ENCODE peak calls at places on chromosomes 7 and 10, in five cellular contexts. One of them, this sample, is unnamed.
A peak's percentile ranks its signal among the peaks of the same experiment; 100 is the strongest.

GRCh38 chr7:120395526-120396019 is 122.6 kb downstream of the KCND2 start:
- DNase-seq in endothelial cell of umbilical vein: no peak
- DNase-seq in heart left ventricle: no peak
- DNase-seq in CD4-positive, alpha-beta T cell: no peak
- DNase-seq in CD8-positive, alpha-beta memory T cell: no peak
- DNase-seq in this sample: no peak

GRCh38 chr7:36301914-36302771 is 87.5 kb upstream of the ANLN start:
- DNase-seq in endothelial cell of umbilical vein: peak; percentile 4
- DNase-seq in heart left ventricle: no peak
- DNase-seq in CD4-positive, alpha-beta T cell: no peak
- DNase-seq in CD8-positive, alpha-beta memory T cell: no peak
- DNase-seq in this sample: no peak

GRCh38 chr7:25611196-25611595 is 382.9 kb upstream of the NPVF start:
- DNase-seq in endothelial cell of umbilical vein: no peak
- DNase-seq in heart left ventricle: no peak
- DNase-seq in CD4-positive, alpha-beta T cell: no peak
- DNase-seq in CD8-positive, alpha-beta memory T cell: no peak
- DNase-seq in this sample: no peak

GRCh38 chr7:129468547-129468946 is 33.8 kb upstream of the SMKR1 start:
- DNase-seq in endothelial cell of umbilical vein: no peak
- DNase-seq in heart left ventricle: no peak
- DNase-seq in CD4-positive, alpha-beta T cell: no peak
- DNase-seq in CD8-positive, alpha-beta memory T cell: no peak
- DNase-seq in this sample: no peak

GRCh38 chr10:132043861-132044695 is 21.7 kb upstream of the JAKMIP3 start:
- DNase-seq in endothelial cell of umbilical vein: no peak
- DNase-seq in heart left ventricle: no peak
- DNase-seq in CD4-positive, alpha-beta T cell: no peak
- DNase-seq in CD8-positive, alpha-beta memory T cell: no peak
- DNase-seq in this sample: no peak

GRCh38 chr10:117443677-117444022 is 68.4 kb upstream of the PDZD8 start:
- DNase-seq in endothelial cell of umbilical vein: no peak
- DNase-seq in heart left ventricle: no peak
- DNase-seq in CD4-positive, alpha-beta T cell: no peak
- DNase-seq in CD8-positive, alpha-beta memory T cell: no peak
- DNase-seq in this sample: no peak

GRCh38 chr10:7795605-7796004 is 7.6 kb downstream of the ATP5F1C start:
- DNase-seq in endothelial cell of umbilical vein: peak; percentile 55
- DNase-seq in heart left ventricle: no peak
- DNase-seq in CD4-positive, alpha-beta T cell: no peak
- DNase-seq in CD8-positive, alpha-beta memory T cell: no peak
- DNase-seq in this sample: no peak

GRCh38 chr7:143283344-143283743 is 1.4 kb upstream of the TMEM139 start:
- DNase-seq in endothelial cell of umbilical vein: no peak
- DNase-seq in heart left ventricle: no peak
- DNase-seq in CD4-positive, alpha-beta T cell: no peak
- DNase-seq in CD8-positive, alpha-beta memory T cell: no peak
- DNase-seq in this sample: no peak

GRCh38 chr10:88472540-88472939 is 110.6 kb downstream of the RNLS start:
- DNase-seq in endothelial cell of umbilical vein: no peak
- DNase-seq in heart left ventricle: no peak
- DNase-seq in CD4-positive, alpha-beta T cell: no peak
- DNase-seq in CD8-positive, alpha-beta memory T cell: no peak
- DNase-seq in this sample: no peak

GRCh38 chr7:22787936-22788335 is 34.7 kb downstream of the TOMM7 start:
- DNase-seq in endothelial cell of umbilical vein: no peak
- DNase-seq in heart left ventricle: no peak
- DNase-seq in CD4-positive, alpha-beta T cell: no peak
- DNase-seq in CD8-positive, alpha-beta memory T cell: no peak
- DNase-seq in this sample: no peak

GRCh38 chr7:116188-116981 is 76.0 kb upstream of the FAM20C start:
- DNase-seq in endothelial cell of umbilical vein: no peak
- DNase-seq in heart left ventricle: no peak
- DNase-seq in CD4-positive, alpha-beta T cell: no peak
- DNase-seq in CD8-positive, alpha-beta memory T cell: no peak
- DNase-seq in this sample: no peak
- H3K27ac ChIP-seq in endothelial cell of umbilical vein: no peak overlapping the region
- H3K27ac ChIP-seq in heart left ventricle: no peak overlapping the region
- H3K27ac ChIP-seq in CD4-positive, alpha-beta T cell: no peak overlapping the region
- H3K27ac ChIP-seq in CD8-positive, alpha-beta memory T cell: no peak overlapping the region
- H3K27ac ChIP-seq in this sample: peak overlapping the region; percentile 74

GRCh38 chr7:106542550-106543220 is 118.3 kb downstream of the CCDC71L start:
- DNase-seq in endothelial cell of umbilical vein: peak; percentile 96
- DNase-seq in heart left ventricle: no peak
- DNase-seq in CD4-positive, alpha-beta T cell: no peak
- DNase-seq in CD8-positive, alpha-beta memory T cell: no peak
- DNase-seq in this sample: no peak
- H3K27ac ChIP-seq in endothelial cell of umbilical vein: peak overlapping the region; percentile 59
- H3K27ac ChIP-seq in heart left ventricle: no peak overlapping the region
- H3K27ac ChIP-seq in CD4-positive, alpha-beta T cell: no peak overlapping the region
- H3K27ac ChIP-seq in CD8-positive, alpha-beta memory T cell: peak overlapping the region; percentile 17
- H3K27ac ChIP-seq in this sample: no peak overlapping the region

DNA sequence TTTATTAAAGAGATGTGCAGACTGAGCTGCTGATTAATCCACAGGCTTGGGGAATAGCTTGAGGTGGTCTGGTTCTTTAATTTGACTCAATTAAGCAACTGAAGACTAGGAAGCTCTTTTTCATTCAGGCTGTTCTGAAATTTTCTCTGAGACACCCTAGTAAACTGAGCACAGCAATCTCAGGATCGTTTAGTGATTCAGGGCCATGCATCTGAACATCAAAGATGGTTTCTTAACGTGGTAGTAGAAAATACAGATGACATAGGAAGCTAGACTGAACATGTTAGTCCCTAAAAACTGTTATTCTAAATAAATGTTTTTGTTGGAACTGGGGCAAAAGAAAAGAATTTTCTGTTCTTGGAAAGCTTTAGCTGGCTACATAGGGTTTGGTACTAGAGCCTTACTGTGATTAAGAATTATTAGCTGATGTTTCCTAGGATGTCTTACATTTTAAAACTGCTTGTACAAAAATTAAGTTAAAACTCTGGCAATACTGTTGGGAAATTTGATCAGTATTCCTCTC is 102.0 kb downstream of the MYOF start:
- DNase-seq in endothelial cell of umbilical vein: no peak
- DNase-seq in heart left ventricle: no peak
- DNase-seq in CD4-positive, alpha-beta T cell: no peak
- DNase-seq in CD8-positive, alpha-beta memory T cell: no peak
- DNase-seq in this sample: no peak
- H3K27ac ChIP-seq in endothelial cell of umbilical vein: peak overlapping the region; percentile 73
- H3K27ac ChIP-seq in heart left ventricle: no peak overlapping the region
- H3K27ac ChIP-seq in CD4-positive, alpha-beta T cell: no peak overlapping the region
- H3K27ac ChIP-seq in CD8-positive, alpha-beta memory T cell: no peak overlapping the region
- H3K27ac ChIP-seq in this sample: no peak overlapping the region

GRCh38 chr7:135355377-135356048 is 121.9 kb downstream of the STRA8 start:
- DNase-seq in endothelial cell of umbilical vein: no peak
- DNase-seq in heart left ventricle: no peak
- DNase-seq in CD4-positive, alpha-beta T cell: no peak
- DNase-seq in CD8-positive, alpha-beta memory T cell: no peak
- DNase-seq in this sample: no peak
- H3K27ac ChIP-seq in endothelial cell of umbilical vein: no peak overlapping the region
- H3K27ac ChIP-seq in heart left ventricle: no peak overlapping the region
- H3K27ac ChIP-seq in CD4-positive, alpha-beta T cell: no peak overlapping the region
- H3K27ac ChIP-seq in CD8-positive, alpha-beta memory T cell: no peak overlapping the region
- H3K27ac ChIP-seq in this sample: no peak overlapping the region